ENCODE peak calls at places on chromosomes 12 and 14, in eight cellular contexts. K is GM23338, D is neural progenitor cell, T is HepG2, F is astrocyte, M is H9, N is GM23248, L is HCT116. W is an unnamed sample.

GRCh38 chr12:105561981-105562726 is 231.7 kb downstream of the C12orf75 start:
- DNase-seq in M (peak), L (peak), D (no peak), K (peak), F (peak), T (no peak), N (peak), W (no peak)

GRCh38 chr14:51650721-51651387 is 856 bp upstream of the FRMD6 start:
- DNase-seq in K (peak), F (no peak), D (peak), M (peak), N (peak), L (no peak), T (no peak), W (peak)

GRCh38 chr14:68318788-68319187 is 474.1 kb downstream of the ZFP36L1 start:
- DNase-seq in D (no peak), M (no peak), F (no peak), N (no peak), L (no peak), T (no peak), K (no peak), W (no peak)

GRCh38 chr12:15220961-15221885 is at the start of gene RERG:
- DNase-seq in M (peak), L (peak), D (peak), F (peak), N (peak), T (peak), K (peak), W (peak)

GRCh38 chr12:14216405-14217294 is 148.8 kb upstream of the ATF7IP start:
- DNase-seq in N (peak), T (no peak), D (no peak), K (no peak), F (peak), L (no peak), M (no peak), W (no peak)

GRCh38 chr12:62865860-62866407 is 69.0 kb downstream of the PPM1H start:
- DNase-seq in K (peak), N (peak), M (peak), T (no peak), L (peak), D (peak), F (peak), W (no peak)

GRCh38 chr12:121669525-121669908 is at the start of gene MORN3:
- DNase-seq in D (no peak), L (no peak), N (no peak), K (no peak), T (no peak), F (no peak), M (no peak), W (no peak)

GRCh38 chr12:88469136-88469535 is 111.1 kb downstream of the KITLG start:
- DNase-seq in K (no peak), D (no peak), L (no peak), M (no peak), T (no peak), N (peak), F (no peak), W (no peak)

GRCh38 chr14:61498811-61499210 is 177.4 kb downstream of the PRKCH start:
- DNase-seq in L (no peak), T (no peak), D (no peak), F (no peak), N (peak), K (no peak), M (no peak), W (no peak)

GRCh38 chr12:53867216-53868012 is 71.2 kb upstream of the HOXC13 start:
- DNase-seq in M (peak), N (peak), K (peak), D (peak), F (no peak), T (peak), L (no peak), W (no peak)

GRCh38 chr12:63362801-63363200 is 211.8 kb upstream of the AVPR1A start:
- DNase-seq in K (no peak), D (no peak), N (no peak), T (no peak), M (no peak), F (peak), L (no peak), W (no peak)

GRCh38 chr12:64813733-64814132 is 10.7 kb upstream of the TBC1D30 start:
- DNase-seq in M (no peak), D (no peak), N (no peak), T (no peak), F (no peak), K (no peak), L (no peak), W (no peak)

GRCh38 chr12:49365542-49365941 is 1.7 kb upstream of the SPATS2 start:
- DNase-seq in L (no peak), D (no peak), M (no peak), F (peak), N (peak), K (no peak), T (no peak), W (no peak)

GRCh38 chr12:31029466-31029865 is 44.2 kb upstream of the DDX11 start:
- DNase-seq in D (no peak), M (peak), F (no peak), K (no peak), T (no peak), L (no peak), N (no peak), W (no peak)

GRCh38 chr12:6551063-6551461 is 4.8 kb downstream of the IFFO1 start:
- DNase-seq in N (peak), F (no peak), M (peak), K (no peak), L (no peak), T (no peak), D (no peak), W (no peak)

GRCh38 chr12:75623631-75624118 is 112.3 kb upstream of the KRR1 start:
- DNase-seq in M (peak), L (peak), K (peak), F (peak), D (no peak), T (peak), N (peak), W (no peak)

GRCh38 chr14:99820702-99821331 is 27.6 kb downstream of the EML1 start:
- DNase-seq in T (no peak), L (no peak), N (no peak), M (no peak), D (no peak), K (no peak), F (no peak), W (no peak)

GRCh38 chr12:71057330-71057729 is 100.5 kb downstream of the TSPAN8 start:
- DNase-seq in F (no peak), D (no peak), N (no peak), T (no peak), K (no peak), L (no peak), M (no peak), W (no peak)

GRCh38 chr12:62194616-62195015 is 65.6 kb upstream of the USP15 start:
- DNase-seq in K (no peak), F (peak), D (no peak), N (peak), M (no peak), T (no peak), L (no peak), W (no peak)

GRCh38 chr12:117093918-117094630 is 5.1 kb downstream of the TESC start:
- DNase-seq in T (no peak), L (no peak), F (no peak), N (no peak), K (no peak), M (no peak), D (no peak), W (no peak)

GRCh38 chr14:102930138-102930752 is 7.8 kb downstream of the AMN start:
- DNase-seq in N (peak), K (peak), F (no peak), M (peak), L (no peak), T (no peak), D (peak), W (no peak)

DNA sequence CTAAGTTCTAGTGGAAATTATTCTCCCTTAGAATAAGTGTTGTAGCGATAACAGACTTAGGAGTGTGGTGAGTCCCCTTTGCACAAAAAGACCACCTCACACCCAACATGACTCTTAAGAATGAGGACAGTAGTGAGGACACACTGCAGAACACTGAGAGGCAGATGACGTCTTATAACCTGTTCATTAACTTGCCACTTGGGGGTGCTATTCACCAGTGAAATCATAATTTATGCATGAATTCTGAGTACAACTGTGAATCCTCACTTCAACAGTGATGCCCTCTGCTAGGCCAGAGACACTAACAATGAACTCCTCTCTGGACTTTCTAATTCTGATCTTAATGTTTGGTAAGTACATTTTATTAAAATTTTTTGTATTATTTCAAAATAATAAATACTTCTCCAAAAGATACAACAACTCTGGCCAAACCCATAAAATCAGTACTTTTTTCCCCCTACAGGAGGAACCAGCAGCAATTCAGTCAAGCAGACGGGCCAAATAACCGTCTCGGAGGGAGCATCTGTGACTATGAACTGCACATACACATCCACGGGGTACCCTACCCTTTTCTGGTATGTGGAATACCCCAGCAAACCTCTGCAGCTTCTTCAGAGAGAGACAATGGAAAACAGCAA is 274.7 kb downstream of the DAD1 start:
- DNase-seq in F (peak), N (peak), L (peak), M (peak), T (peak), D (peak), K (peak), W (peak)
- H2AFZ ChIP-seq in F (no peak), N (no peak), L (no peak), M (no peak), T (no peak), D (no peak), K (no peak), W (no peak)

GRCh38 chr12:59040651-59041050 is 120.3 kb upstream of the LRIG3 start:
- DNase-seq in T (no peak), D (peak), F (peak), M (no peak), N (peak), K (peak), L (no peak), W (peak)
- H2AFZ ChIP-seq in T (no peak), D (no peak), F (peak), M (no peak), N (no peak), K (peak), L (peak), W (peak)

GRCh38 chr12:11962795-11963347 is 107.9 kb upstream of the BCL2L14 start:
- DNase-seq in M (no peak), N (no peak), T (no peak), F (no peak), L (no peak), K (no peak), D (no peak), W (no peak)

GRCh38 chr12:11963841-11964471 is 106.8 kb upstream of the BCL2L14 start:
- DNase-seq in D (no peak), L (no peak), K (no peak), T (no peak), M (no peak), F (no peak), N (no peak), W (no peak)

GRCh38 chr12:11958216-11959091 is 112.3 kb upstream of the BCL2L14 start:
- DNase-seq in D (no peak), L (no peak), N (peak), K (no peak), F (peak), M (no peak), T (peak), W (no peak)

GRCh38 chr12:11961686-11962085 is 109.1 kb upstream of the BCL2L14 start:
- DNase-seq in D (peak), F (no peak), T (no peak), K (no peak), M (no peak), L (no peak), N (no peak), W (no peak)

GRCh38 chr12:11959117-11959823 is 111.5 kb upstream of the BCL2L14 start:
- DNase-seq in M (no peak), D (no peak), F (peak), T (peak), N (no peak), K (no peak), L (no peak), W (no peak)
- H2AFZ ChIP-seq in M (no peak), D (peak), F (peak), T (no peak), N (peak), K (peak), L (peak), W (no peak)

DNA sequence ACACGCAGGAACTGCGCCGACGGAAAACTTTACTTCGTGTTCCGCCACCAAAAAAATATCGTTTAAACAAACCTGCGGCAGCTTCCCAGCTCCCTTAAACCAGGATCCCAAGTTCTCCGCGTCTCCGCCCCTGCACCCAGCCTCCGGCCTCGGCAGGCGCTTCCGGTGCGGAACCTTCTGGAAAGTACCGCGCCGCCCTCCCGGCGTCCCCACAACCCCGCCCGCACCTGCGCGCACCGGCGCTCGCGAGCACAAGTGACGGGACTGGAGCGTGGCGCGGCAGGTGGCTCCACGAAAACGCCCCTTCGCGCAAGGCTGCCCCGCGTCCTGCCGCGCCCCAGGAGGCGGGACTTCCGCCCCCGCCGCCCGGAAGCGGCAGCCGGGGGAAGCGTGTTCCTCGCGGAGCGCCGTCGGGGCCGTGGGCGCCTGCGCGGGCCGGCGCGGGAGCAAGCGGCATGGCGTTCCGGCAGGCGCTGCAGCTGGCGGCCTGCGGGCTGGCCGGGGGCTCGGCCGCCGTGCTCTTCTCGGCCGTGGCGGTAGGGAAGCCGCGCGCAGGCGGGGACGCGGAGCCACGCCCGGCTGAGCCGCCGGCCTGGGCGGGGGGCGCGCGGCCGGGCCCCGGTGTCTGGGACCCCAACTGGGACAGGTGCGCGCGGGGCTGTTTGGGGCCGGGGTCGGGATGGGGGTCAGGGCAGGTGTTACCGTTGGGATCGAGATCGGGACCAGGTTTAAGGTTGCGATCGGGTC is at the start of gene PGAM5:
- DNase-seq in M (peak), T (peak), K (peak), N (peak), L (peak), F (peak), D (peak), W (peak)
- H2AFZ ChIP-seq in M (no peak), T (no peak), K (peak), N (peak), L (no peak), F (peak), D (peak), W (peak)

GRCh38 chr12:123983822-123984485 is 10.9 kb downstream of the ZNF664 start:
- DNase-seq in L (peak), D (peak), M (peak), N (peak), K (peak), F (peak), T (peak), W (peak)
- H2AFZ ChIP-seq in L (no peak), D (no peak), M (no peak), N (no peak), K (no peak), F (no peak), T (no peak), W (no peak)

GRCh38 chr14:85223667-85224066 is 306.3 kb upstream of the FLRT2 start:
- DNase-seq in F (no peak), T (no peak), L (no peak), K (peak), M (no peak), D (peak), N (no peak), W (no peak)
- H2AFZ ChIP-seq in F (no peak), T (no peak), L (no peak), K (no peak), M (no peak), D (no peak), N (no peak), W (no peak)

DNA sequence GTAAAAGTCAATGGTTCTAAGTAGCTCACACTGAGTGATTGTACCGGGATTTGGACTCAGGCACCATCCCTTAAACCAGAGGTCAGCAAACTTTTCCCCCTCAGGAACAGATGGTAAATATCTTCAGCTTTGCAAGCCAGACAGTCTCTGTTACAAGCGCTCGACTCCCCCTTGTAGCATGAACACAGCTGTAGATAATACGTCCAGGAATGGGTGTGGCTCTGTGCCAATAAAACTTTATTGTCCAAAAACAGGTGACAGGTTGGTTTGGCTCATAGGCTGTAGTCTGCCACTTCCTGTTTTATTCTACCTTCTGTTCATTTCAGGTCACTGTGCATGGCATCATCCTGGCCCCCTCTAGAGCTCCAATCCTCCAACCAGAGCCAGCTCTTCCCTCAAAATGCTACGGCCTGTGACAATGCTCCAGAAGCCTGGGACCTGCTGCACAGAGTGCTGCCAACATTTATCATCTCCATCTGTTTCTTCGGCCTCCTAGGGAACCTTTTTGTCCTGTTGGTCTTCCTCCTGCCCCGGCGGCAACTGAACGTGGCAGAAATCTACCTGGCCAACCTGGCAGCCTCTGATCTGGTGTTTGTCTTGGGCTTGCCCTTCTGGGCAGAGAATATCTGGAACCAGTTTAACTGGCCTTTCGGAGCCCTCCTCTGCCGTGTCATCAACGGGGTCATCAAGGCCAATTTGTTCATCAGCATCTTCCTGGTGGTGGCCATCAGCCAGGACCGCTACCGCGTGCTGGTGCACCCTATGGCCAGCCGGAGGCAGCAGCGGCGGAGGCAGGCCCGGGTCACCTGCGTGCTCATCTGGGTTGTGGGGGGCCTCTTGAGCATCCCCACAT is 7.6 kb downstream of the BDKRB1 start:
- DNase-seq in M (no peak), L (no peak), D (no peak), F (no peak), T (no peak), K (no peak), N (no peak), W (no peak)
- H2AFZ ChIP-seq in M (no peak), L (no peak), D (no peak), F (no peak), T (no peak), K (no peak), N (no peak), W (no peak)

DNA sequence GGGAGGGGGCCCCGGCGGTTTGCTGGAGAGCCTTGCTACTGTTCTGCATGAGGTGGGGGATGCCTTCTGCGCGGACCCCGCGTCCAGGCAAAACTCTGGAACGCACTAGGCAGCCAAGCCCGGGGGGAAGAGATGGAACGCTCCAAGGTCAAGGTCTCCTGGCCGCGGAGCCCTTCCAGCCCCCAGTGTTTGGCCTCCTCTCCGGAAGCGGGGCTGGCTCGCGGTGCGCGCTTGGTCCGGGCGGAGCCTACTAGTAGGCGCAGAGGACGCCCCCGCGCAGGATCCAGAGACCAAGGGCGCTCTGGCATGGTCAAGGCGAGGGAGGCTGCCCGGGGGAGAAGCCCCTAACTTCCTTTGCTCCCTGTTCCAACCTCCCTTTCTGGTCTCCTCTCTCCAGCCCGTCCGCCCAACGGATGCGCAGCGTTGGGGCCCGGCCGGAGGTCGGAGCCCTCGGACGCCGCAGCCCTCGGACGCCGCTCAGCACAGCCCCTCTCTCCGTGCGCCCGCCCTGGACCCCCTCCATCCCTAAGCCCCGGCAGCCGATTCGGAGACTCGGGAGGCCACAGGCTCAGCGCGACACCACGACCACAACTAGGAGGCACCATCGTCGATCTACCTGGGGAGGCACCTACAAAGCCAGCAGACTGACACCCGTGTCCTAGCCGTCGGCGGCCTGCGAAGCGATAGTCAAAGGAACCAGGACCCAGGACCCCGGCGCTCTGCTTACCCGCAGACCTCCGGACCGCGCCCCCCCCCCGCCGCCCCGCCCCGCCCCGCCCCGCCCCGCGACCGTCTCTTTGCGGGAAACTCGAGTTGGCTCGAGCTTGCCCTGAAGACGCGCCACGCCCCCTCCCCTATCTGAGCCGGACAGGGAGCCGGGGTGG is 587 bp upstream of the KCNK13 start:
- DNase-seq in T (no peak), F (no peak), L (no peak), M (peak), K (peak), D (peak), N (peak), W (no peak)
- H2AFZ ChIP-seq in T (no peak), F (peak), L (peak), M (no peak), K (peak), D (peak), N (peak), W (peak)